ENCODE peak calls at places on chromosome 15, in eight cellular contexts. F, T, N, H, K, R, A and U are unnamed samples.

GRCh38 chr15:101510212-101511197 is 21.0 kb upstream of the PCSK6 start:
- DNase-seq in A (no peak), N (no peak), K (no peak), H (no peak), F (no peak), T (no peak), R (no peak), U (no peak)

GRCh38 chr15:99467861-99468460 is 97.8 kb upstream of the MEF2A start:
- DNase-seq in T (no peak), K (no peak), F (peak), A (no peak), H (no peak), N (no peak), R (no peak), U (peak)

GRCh38 chr15:79433610-79434009 is 1.5 kb downstream of the MINAR1 start:
- DNase-seq in R (no peak), K (no peak), F (no peak), T (no peak), A (no peak), H (no peak), N (no peak), U (no peak)

GRCh38 chr15:61141497-61142125 is 87.5 kb downstream of the RORA start:
- DNase-seq in H (no peak), N (no peak), R (no peak), F (no peak), K (no peak), A (no peak), T (no peak), U (no peak)

GRCh38 chr15:48366574-48367312 is 35.5 kb downstream of the DUT start:
- DNase-seq in N (no peak), H (no peak), R (no peak), T (peak), K (no peak), F (peak), A (no peak), U (no peak)

GRCh38 chr15:100832178-100832942 is 47.3 kb upstream of the ALDH1A3 start:
- DNase-seq in K (no peak), A (no peak), N (no peak), F (no peak), R (no peak), H (no peak), T (no peak), U (no peak)

GRCh38 chr15:31267161-31268107 is 59.2 kb upstream of the KLF13 start:
- DNase-seq in K (no peak), N (no peak), R (no peak), F (no peak), A (no peak), T (no peak), H (no peak), U (no peak)

GRCh38 chr15:95712785-95713184 is 617.7 kb upstream of the NR2F2 start:
- DNase-seq in F (no peak), K (peak), N (no peak), R (no peak), A (no peak), H (no peak), T (no peak), U (peak)

GRCh38 chr15:55576911-55577310 is 11.2 kb downstream of the PYGO1 start:
- DNase-seq in H (no peak), N (no peak), A (no peak), R (no peak), T (no peak), K (no peak), F (no peak), U (no peak)

GRCh38 chr15:57377478-57377847 is 1.2 kb downstream of the CGNL1 start:
- DNase-seq in K (no peak), R (no peak), A (no peak), F (no peak), H (no peak), T (no peak), N (no peak), U (no peak)

GRCh38 chr15:68420186-68420684 is 11.7 kb downstream of the ITGA11 start:
- DNase-seq in R (no peak), H (no peak), F (no peak), A (no peak), T (no peak), K (no peak), N (no peak), U (no peak)

GRCh38 chr15:34855397-34855796 is 60.0 kb upstream of the ACTC1 start:
- DNase-seq in F (peak), K (peak), A (peak), N (no peak), T (no peak), R (no peak), H (no peak), U (peak)